ENCODE peak calls at places on chromosomes 13 and 19, in five cellular contexts. W is stomach, Q is sigmoid colon, Y is breast epithelium, E is transverse colon. C is an unnamed sample.

GRCh38 chr13:21175656-21176194 is 627 bp downstream of the SKA3 start:
- DNase-seq in E (no peak), W (no peak), Q (no peak), Y (no peak), C (no peak)

GRCh38 chr13:50539791-50540530 is 303.5 kb downstream of the DLEU7 start:
- DNase-seq in W (no peak), E (no peak), Q (no peak), Y (no peak), C (no peak)

GRCh38 chr19:31350693-31351211 is 1.5 kb upstream of the TSHZ3 start:
- DNase-seq in Y (no peak), W (peak; percentile 43), E (peak; percentile 41), Q (no peak), C (peak; percentile 82)

GRCh38 chr13:28819046-28819747 is 942 bp upstream of the MTUS2 start:
- DNase-seq in E (no peak), Y (no peak), W (no peak), Q (no peak), C (no peak)

GRCh38 chr19:35022460-35022859 is 7.8 kb upstream of the SCN1B start:
- DNase-seq in Q (peak; percentile 54), W (no peak), E (no peak), Y (no peak), C (no peak)

GRCh38 chr13:49444517-49445395 is 682 bp downstream of the SETDB2 start:
- DNase-seq in W (no peak), Y (no peak), E (peak; percentile 35), Q (no peak), C (no peak)

GRCh38 chr19:34963531-34964406 is at the start of gene ZNF792:
- DNase-seq in Y (peak; percentile 34), W (peak; percentile 70), Q (peak; percentile 78), E (peak; percentile 73), C (peak; percentile 90)

GRCh38 chr19:17282488-17283256 is 971 bp downstream of the ANKLE1 start:
- DNase-seq in E (peak; percentile 91), Q (peak; percentile 89), Y (peak; percentile 67), W (peak; percentile 93), C (peak; percentile 95)

GRCh38 chr19:543912-544608 is at the start of gene GZMM:
- DNase-seq in Y (no peak), Q (no peak), W (no peak), E (peak; percentile 32), C (peak; percentile 90)

GRCh38 chr19:33879818-33880575 is 83.3 kb downstream of the KCTD15 start:
- DNase-seq in E (no peak), Y (no peak), Q (no peak), W (no peak), C (peak; percentile 78)

GRCh38 chr13:106846571-106846970 is 278.6 kb upstream of the ARGLU1 start:
- DNase-seq in Y (no peak), E (no peak), W (no peak), Q (no peak), C (no peak)

GRCh38 chr19:46902402-46902766 is 41.6 kb downstream of the ARHGAP35 start:
- DNase-seq in E (no peak), W (peak; percentile 33), Y (peak; percentile 55), Q (no peak), C (no peak)

GRCh38 chr13:98672947-98673545 is 79.4 kb downstream of the SLC15A1 start:
- DNase-seq in Q (peak; percentile 84), W (peak; percentile 73), Y (peak; percentile 62), E (peak; percentile 82), C (peak; percentile 85)

GRCh38 chr19:33395561-33396550 is 22.3 kb downstream of the CEBPG start:
- DNase-seq in Q (peak; percentile 80), E (no peak), W (peak; percentile 68), Y (no peak), C (peak; percentile 72)

GRCh38 chr19:18611327-18612050 is 1.2 kb upstream of the TMEM59L start:
- DNase-seq in Q (no peak), W (no peak), Y (no peak), E (no peak), C (no peak)

GRCh38 chr13:94351292-94352000 is 128.0 kb downstream of the DCT start:
- DNase-seq in W (no peak), Q (no peak), Y (no peak), E (no peak), C (no peak)

GRCh38 chr19:15576526-15577156 is 38.4 kb upstream of the CYP4F8 start:
- DNase-seq in W (no peak), E (no peak), Y (no peak), Q (peak; percentile 43), C (no peak)

GRCh38 chr13:110261166-110262081 is 45.5 kb downstream of the COL4A1 start:
- DNase-seq in Q (no peak), E (no peak), Y (no peak), W (no peak), C (no peak)

GRCh38 chr13:114110091-114110829 is 22.2 kb downstream of the RASA3 start:
- DNase-seq in Y (no peak), E (peak; percentile 68), Q (peak; percentile 70), W (peak; percentile 47), C (peak; percentile 93)

GRCh38 chr19:6809262-6809661 is 36.8 kb downstream of the VAV1 start:
- DNase-seq in Y (no peak), E (no peak), W (no peak), Q (no peak), C (no peak)

GRCh38 chr19:6271251-6271650 is 8.5 kb downstream of the MLLT1 start:
- DNase-seq in Y (no peak), W (no peak), E (no peak), Q (no peak), C (no peak)

GRCh38 chr19:9580728-9581127 is 3.6 kb downstream of the ZNF121 start:
- DNase-seq in Y (no peak), Q (no peak), E (no peak), W (no peak), C (no peak)

GRCh38 chr19:9586764-9587163 is 2.5 kb upstream of the ZNF121 start:
- DNase-seq in Y (peak; percentile 70), W (peak; percentile 80), E (peak; percentile 85), Q (peak; percentile 69), C (peak; percentile 78)

DNA sequence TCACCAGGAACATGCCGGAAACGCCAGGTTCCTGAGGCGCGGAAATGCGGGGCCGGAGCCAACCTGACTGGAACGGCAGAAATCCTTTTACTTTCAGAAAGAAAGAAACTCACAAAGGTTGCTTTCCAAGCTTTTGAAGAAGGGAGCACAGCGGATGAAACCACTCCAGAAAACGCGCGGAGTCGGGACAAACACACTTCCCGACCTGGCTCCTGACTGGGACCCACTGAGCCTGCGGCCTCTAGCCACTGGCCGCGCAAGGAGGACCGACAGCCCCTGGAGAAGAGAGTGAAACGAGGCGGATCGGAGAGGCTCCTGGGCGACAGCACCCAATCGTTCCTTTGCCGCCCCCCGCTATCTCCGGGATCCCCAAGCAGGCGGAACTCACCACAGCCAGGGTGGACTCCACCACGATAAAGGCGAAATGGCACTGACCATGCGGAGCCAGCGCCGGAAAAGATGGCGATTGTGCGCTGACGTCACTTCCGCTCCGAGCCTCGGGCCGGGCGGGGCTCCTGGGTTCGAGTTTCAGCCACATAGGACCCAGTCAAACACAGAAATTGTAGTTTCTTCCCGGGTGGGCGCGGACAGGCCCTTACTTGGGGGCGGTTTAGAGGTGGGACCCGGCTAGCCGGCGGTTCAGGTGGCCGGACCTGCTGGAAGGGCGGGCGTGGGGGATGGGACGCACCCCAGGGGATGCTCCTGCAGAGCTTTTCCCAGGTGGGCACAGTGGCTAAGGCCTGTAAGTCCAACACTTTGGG is at the start of gene ZNF121:
- DNase-seq in Q (peak; percentile 89), E (peak; percentile 88), Y (peak; percentile 72), W (peak; percentile 85), C (peak; percentile 94)
- TF ChIP-seq POLR2AphosphoS5 in Q (peak; percentile 83), E (peak; percentile 47), Y (peak; percentile 75), W (peak; percentile 47), C (peak; percentile 88)

GRCh38 chr13:46896346-46897138 is at the start of gene HTR2A:
- DNase-seq in W (peak; percentile 33), E (no peak), Q (peak; percentile 66), Y (peak; percentile 41), C (peak; percentile 81)
- TF ChIP-seq POLR2AphosphoS5 in W (no peak), E (no peak), Q (no peak), Y (no peak), C (no peak)

GRCh38 chr13:113083402-113084061 is 22.1 kb upstream of the F7 start:
- DNase-seq in Y (peak; percentile 63), Q (no peak), W (no peak), E (peak; percentile 41), C (peak; percentile 48)
- TF ChIP-seq POLR2AphosphoS5 in Y (no peak), Q (no peak), W (no peak), E (no peak), C (no peak)

DNA sequence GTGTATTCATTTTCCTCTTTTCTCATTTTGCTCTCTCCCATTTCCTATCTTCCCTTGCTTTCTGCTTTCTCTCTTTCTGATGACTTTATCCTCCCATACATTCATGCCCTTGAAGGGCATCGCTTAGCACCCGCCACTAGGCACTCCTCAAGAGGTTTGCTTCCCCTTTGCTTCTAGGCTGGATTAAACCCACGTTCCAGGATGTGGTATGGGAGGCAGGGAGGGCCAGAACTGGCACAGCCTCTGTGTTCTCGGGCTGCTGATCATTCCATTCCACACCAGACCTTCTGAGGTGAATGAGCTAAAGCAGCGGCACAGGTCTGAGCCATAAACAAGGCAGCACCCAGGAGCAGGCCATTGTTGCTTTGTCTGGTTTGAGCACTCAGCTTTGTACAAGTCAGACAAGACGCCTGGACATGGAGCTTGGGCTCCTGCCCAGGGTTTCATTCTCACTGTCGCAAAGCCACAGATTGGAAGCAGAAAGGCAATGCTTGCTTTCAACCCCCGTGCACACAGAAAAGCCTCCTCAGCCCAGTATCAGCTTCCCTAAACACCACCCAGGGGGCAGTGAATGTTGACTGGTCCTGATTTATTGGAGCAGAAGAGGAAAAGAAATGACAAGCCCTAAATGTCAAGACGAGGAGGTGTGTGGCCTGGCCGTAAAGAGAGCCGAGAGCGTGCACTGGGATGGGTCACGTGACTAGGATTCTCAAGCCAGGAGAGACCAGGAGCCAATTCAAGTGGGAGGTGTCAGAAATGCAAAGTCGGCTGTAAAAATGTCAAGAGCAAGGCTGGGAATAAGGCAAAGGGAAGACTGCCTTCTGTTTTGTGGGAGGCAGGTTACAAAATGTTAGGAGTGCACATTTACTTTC is 218.0 kb upstream of the SERP2 start:
- DNase-seq in W (peak; percentile 70), Q (peak; percentile 93), E (peak; percentile 73), Y (peak; percentile 45), C (no peak)
- TF ChIP-seq POLR2AphosphoS5 in W (peak; percentile 2), Q (peak; percentile 78), E (peak; percentile 67), Y (peak; percentile 25), C (no peak)

DNA sequence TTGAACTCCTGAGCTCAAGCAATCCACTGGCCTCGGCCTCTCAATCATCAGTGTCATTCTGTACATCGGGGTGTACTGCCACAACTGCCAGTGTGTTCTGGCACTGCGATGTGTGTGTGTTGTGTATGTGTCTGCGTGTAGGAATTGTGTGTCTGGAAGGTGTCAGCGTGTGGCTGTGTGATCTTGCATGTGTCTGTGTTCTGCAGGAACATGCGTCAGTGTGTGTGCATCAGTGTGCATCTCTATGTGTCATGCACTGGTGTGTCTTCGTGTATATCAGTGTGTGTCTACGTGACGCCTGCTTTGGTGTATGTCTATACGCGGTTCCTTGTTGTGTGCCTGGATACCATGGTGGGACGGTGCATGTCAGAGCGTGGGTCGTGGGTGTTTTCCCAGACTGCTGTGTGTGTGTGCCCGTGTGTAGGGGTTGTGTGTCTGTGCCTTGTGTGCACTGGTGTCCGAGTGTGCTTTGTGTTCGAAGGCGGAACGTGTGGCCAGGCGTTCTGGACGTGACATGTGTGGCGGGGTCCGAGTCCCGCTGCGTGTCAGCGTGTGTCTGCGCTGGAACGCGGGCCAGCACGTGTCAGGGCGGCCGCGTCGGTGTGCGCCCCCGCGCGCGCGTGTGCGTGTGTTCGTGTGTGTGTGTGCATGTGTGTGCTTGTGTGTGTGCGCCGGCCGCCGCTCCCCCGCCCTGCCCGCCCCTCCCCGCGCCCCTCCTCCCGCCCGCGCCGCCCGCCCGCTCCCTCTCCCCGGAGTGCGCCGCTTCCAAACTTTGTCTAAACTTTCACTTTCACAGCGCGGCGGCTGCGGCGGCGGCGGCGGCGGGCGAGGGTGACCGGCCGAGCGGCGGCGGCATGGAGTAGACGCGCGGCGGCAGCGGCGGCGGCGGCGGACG is at the start of gene NFIX:
- DNase-seq in E (peak; percentile 70), Y (no peak), W (peak; percentile 78), Q (peak; percentile 86), C (peak; percentile 84)
- TF ChIP-seq POLR2AphosphoS5 in E (peak; percentile 25), Y (peak; percentile 49), W (no peak), Q (peak; percentile 74), C (peak; percentile 60)